ENCODE peak calls at places on chromosomes 3 and 15, in six cellular contexts. One of them, this sample, is unnamed.

GRCh38 chr3:47318921-47319320 is 36.2 kb downstream of the KLHL18 start:
- DNase-seq in trophoblast cell: no peak
- DNase-seq in neuronal stem cell: no peak
- DNase-seq in mesenchymal stem cell: peak
- DNase-seq in IMR-90: peak
- DNase-seq in H1: no peak
- DNase-seq in this sample: no peak

GRCh38 chr3:94028093-94028837 is at the start of gene STX19:
- DNase-seq in H1: no peak
- DNase-seq in mesenchymal stem cell: no peak
- DNase-seq in neuronal stem cell: no peak
- DNase-seq in trophoblast cell: peak
- DNase-seq in IMR-90: no peak
- DNase-seq in this sample: peak

GRCh38 chr3:197030379-197031314 is 1.0 kb upstream of the MELTF start:
- DNase-seq in H1: no peak
- DNase-seq in IMR-90: no peak
- DNase-seq in trophoblast cell: no peak
- DNase-seq in mesenchymal stem cell: no peak
- DNase-seq in neuronal stem cell: no peak
- DNase-seq in this sample: peak

GRCh38 chr3:197564097-197564843 is 8.5 kb upstream of the BDH1 start:
- DNase-seq in mesenchymal stem cell: no peak
- DNase-seq in neuronal stem cell: no peak
- DNase-seq in H1: no peak
- DNase-seq in trophoblast cell: no peak
- DNase-seq in IMR-90: no peak
- DNase-seq in this sample: peak

GRCh38 chr3:49534581-49535495 is 19.4 kb upstream of the BSN start:
- DNase-seq in IMR-90: no peak
- DNase-seq in mesenchymal stem cell: no peak
- DNase-seq in neuronal stem cell: peak
- DNase-seq in trophoblast cell: no peak
- DNase-seq in H1: peak
- DNase-seq in this sample: peak

GRCh38 chr15:70636540-70637165 is 126.7 kb downstream of the UACA start:
- DNase-seq in trophoblast cell: no peak
- DNase-seq in IMR-90: no peak
- DNase-seq in neuronal stem cell: no peak
- DNase-seq in mesenchymal stem cell: peak
- DNase-seq in H1: no peak
- DNase-seq in this sample: peak

GRCh38 chr3:27253831-27254230 is 115.4 kb downstream of the NEK10 start:
- DNase-seq in H1: peak
- DNase-seq in mesenchymal stem cell: peak
- DNase-seq in IMR-90: peak
- DNase-seq in neuronal stem cell: peak
- DNase-seq in trophoblast cell: peak
- DNase-seq in this sample: peak

GRCh38 chr3:128080323-128080898 is 28.2 kb downstream of the SEC61A1 start:
- DNase-seq in trophoblast cell: no peak
- DNase-seq in H1: no peak
- DNase-seq in mesenchymal stem cell: peak
- DNase-seq in IMR-90: peak
- DNase-seq in neuronal stem cell: no peak
- DNase-seq in this sample: peak

GRCh38 chr3:49500408-49501257 is 30.6 kb downstream of the DAG1 start:
- DNase-seq in mesenchymal stem cell: peak
- DNase-seq in trophoblast cell: peak
- DNase-seq in H1: no peak
- DNase-seq in neuronal stem cell: no peak
- DNase-seq in IMR-90: peak
- DNase-seq in this sample: no peak

GRCh38 chr15:65460948-65461347 is 38.2 kb upstream of the IGDCC4 start:
- DNase-seq in neuronal stem cell: no peak
- DNase-seq in trophoblast cell: peak
- DNase-seq in H1: no peak
- DNase-seq in IMR-90: peak
- DNase-seq in mesenchymal stem cell: peak
- DNase-seq in this sample: no peak

GRCh38 chr3:23867400-23867799 is 49.4 kb downstream of the NKIRAS1 start:
- DNase-seq in IMR-90: no peak
- DNase-seq in trophoblast cell: no peak
- DNase-seq in mesenchymal stem cell: no peak
- DNase-seq in neuronal stem cell: no peak
- DNase-seq in H1: no peak
- DNase-seq in this sample: no peak

GRCh38 chr3:45544719-45545296 is 49.7 kb upstream of the LIMD1 start:
- DNase-seq in neuronal stem cell: no peak
- DNase-seq in mesenchymal stem cell: no peak
- DNase-seq in trophoblast cell: no peak
- DNase-seq in H1: no peak
- DNase-seq in IMR-90: no peak
- DNase-seq in this sample: no peak

GRCh38 chr3:147419062-147419701 is 10.0 kb downstream of the ZIC1 start:
- DNase-seq in mesenchymal stem cell: peak
- DNase-seq in H1: peak
- DNase-seq in neuronal stem cell: peak
- DNase-seq in trophoblast cell: peak
- DNase-seq in IMR-90: peak
- DNase-seq in this sample: peak

GRCh38 chr3:34947849-34948248 is 691.5 kb upstream of the ARPP21 start:
- DNase-seq in neuronal stem cell: peak
- DNase-seq in mesenchymal stem cell: peak
- DNase-seq in H1: no peak
- DNase-seq in IMR-90: no peak
- DNase-seq in trophoblast cell: peak
- DNase-seq in this sample: peak

GRCh38 chr3:135450985-135451384 is 514.5 kb upstream of the PPP2R3A start:
- DNase-seq in IMR-90: no peak
- DNase-seq in trophoblast cell: no peak
- DNase-seq in mesenchymal stem cell: no peak
- DNase-seq in neuronal stem cell: no peak
- DNase-seq in H1: no peak
- DNase-seq in this sample: no peak

GRCh38 chr3:174125267-174125844 is 727.8 kb downstream of the NLGN1 start:
- DNase-seq in IMR-90: peak
- DNase-seq in mesenchymal stem cell: peak
- DNase-seq in trophoblast cell: peak
- DNase-seq in neuronal stem cell: no peak
- DNase-seq in H1: no peak
- DNase-seq in this sample: peak

GRCh38 chr3:183828538-183828870 is 3.1 kb upstream of the MAP6D1 start:
- DNase-seq in neuronal stem cell: no peak
- DNase-seq in mesenchymal stem cell: no peak
- DNase-seq in H1: no peak
- DNase-seq in trophoblast cell: no peak
- DNase-seq in IMR-90: no peak
- DNase-seq in this sample: no peak

GRCh38 chr3:37546876-37547275 is 314.8 kb upstream of the CTDSPL start:
- DNase-seq in trophoblast cell: peak
- DNase-seq in mesenchymal stem cell: peak
- DNase-seq in neuronal stem cell: no peak
- DNase-seq in H1: no peak
- DNase-seq in IMR-90: peak
- DNase-seq in this sample: peak

GRCh38 chr3:11120091-11120845 is 34.0 kb upstream of the HRH1 start:
- DNase-seq in trophoblast cell: peak
- DNase-seq in neuronal stem cell: no peak
- DNase-seq in IMR-90: no peak
- DNase-seq in H1: no peak
- DNase-seq in mesenchymal stem cell: no peak
- DNase-seq in this sample: peak

GRCh38 chr3:36714343-36714742 is 50.0 kb downstream of the DCLK3 start:
- DNase-seq in trophoblast cell: peak
- DNase-seq in H1: no peak
- DNase-seq in IMR-90: no peak
- DNase-seq in neuronal stem cell: no peak
- DNase-seq in mesenchymal stem cell: no peak
- DNase-seq in this sample: no peak

GRCh38 chr15:47466357-47466756 is 250.9 kb upstream of the SEMA6D start:
- DNase-seq in trophoblast cell: peak
- DNase-seq in IMR-90: peak
- DNase-seq in mesenchymal stem cell: peak
- DNase-seq in neuronal stem cell: no peak
- DNase-seq in H1: no peak
- DNase-seq in this sample: no peak

GRCh38 chr15:79960502-79961217 is 10.3 kb downstream of the BCL2A1 start:
- DNase-seq in trophoblast cell: peak
- DNase-seq in mesenchymal stem cell: peak
- DNase-seq in IMR-90: peak
- DNase-seq in neuronal stem cell: no peak
- DNase-seq in H1: no peak
- DNase-seq in this sample: no peak

GRCh38 chr3:11140713-11141104 is 13.6 kb upstream of the HRH1 start:
- DNase-seq in H1: no peak
- DNase-seq in neuronal stem cell: no peak
- DNase-seq in IMR-90: no peak
- DNase-seq in mesenchymal stem cell: no peak
- DNase-seq in trophoblast cell: no peak
- DNase-seq in this sample: no peak

GRCh38 chr3:25426408-25426807 is 1.7 kb upstream of the RARB start:
- DNase-seq in neuronal stem cell: no peak
- DNase-seq in IMR-90: no peak
- DNase-seq in mesenchymal stem cell: peak
- DNase-seq in trophoblast cell: no peak
- DNase-seq in H1: no peak
- DNase-seq in this sample: peak

GRCh38 chr15:70186152-70186551 is 88.4 kb upstream of the TLE3 start:
- DNase-seq in neuronal stem cell: no peak
- DNase-seq in H1: no peak
- DNase-seq in trophoblast cell: no peak
- DNase-seq in IMR-90: no peak
- DNase-seq in mesenchymal stem cell: no peak
- DNase-seq in this sample: no peak

GRCh38 chr3:105863608-105864007 is 5.2 kb downstream of the CBLB start:
- DNase-seq in trophoblast cell: no peak
- DNase-seq in H1: no peak
- DNase-seq in mesenchymal stem cell: no peak
- DNase-seq in IMR-90: no peak
- DNase-seq in neuronal stem cell: no peak
- DNase-seq in this sample: no peak
- H3K4me3 ChIP-seq in trophoblast cell: no peak
- H3K4me3 ChIP-seq in H1: no peak
- H3K4me3 ChIP-seq in mesenchymal stem cell: no peak
- H3K4me3 ChIP-seq in IMR-90: no peak
- H3K4me3 ChIP-seq in neuronal stem cell: no peak
- H3K4me3 ChIP-seq in this sample: no peak

GRCh38 chr3:157275832-157276231 is 115.9 kb upstream of the CCNL1 start:
- DNase-seq in H1: no peak
- DNase-seq in IMR-90: no peak
- DNase-seq in mesenchymal stem cell: no peak
- DNase-seq in neuronal stem cell: no peak
- DNase-seq in trophoblast cell: no peak
- DNase-seq in this sample: no peak

GRCh38 chr3:157271283-157271882 is 111.4 kb upstream of the CCNL1 start:
- DNase-seq in IMR-90: no peak
- DNase-seq in neuronal stem cell: no peak
- DNase-seq in H1: no peak
- DNase-seq in trophoblast cell: no peak
- DNase-seq in mesenchymal stem cell: no peak
- DNase-seq in this sample: peak

GRCh38 chr3:157279237-157279636 is 119.3 kb upstream of the CCNL1 start:
- DNase-seq in IMR-90: no peak
- DNase-seq in mesenchymal stem cell: no peak
- DNase-seq in H1: no peak
- DNase-seq in neuronal stem cell: no peak
- DNase-seq in trophoblast cell: no peak
- DNase-seq in this sample: no peak

GRCh38 chr3:157276801-157277200 is 116.9 kb upstream of the CCNL1 start:
- DNase-seq in IMR-90: no peak
- DNase-seq in trophoblast cell: peak
- DNase-seq in H1: no peak
- DNase-seq in mesenchymal stem cell: no peak
- DNase-seq in neuronal stem cell: no peak
- DNase-seq in this sample: peak

DNA sequence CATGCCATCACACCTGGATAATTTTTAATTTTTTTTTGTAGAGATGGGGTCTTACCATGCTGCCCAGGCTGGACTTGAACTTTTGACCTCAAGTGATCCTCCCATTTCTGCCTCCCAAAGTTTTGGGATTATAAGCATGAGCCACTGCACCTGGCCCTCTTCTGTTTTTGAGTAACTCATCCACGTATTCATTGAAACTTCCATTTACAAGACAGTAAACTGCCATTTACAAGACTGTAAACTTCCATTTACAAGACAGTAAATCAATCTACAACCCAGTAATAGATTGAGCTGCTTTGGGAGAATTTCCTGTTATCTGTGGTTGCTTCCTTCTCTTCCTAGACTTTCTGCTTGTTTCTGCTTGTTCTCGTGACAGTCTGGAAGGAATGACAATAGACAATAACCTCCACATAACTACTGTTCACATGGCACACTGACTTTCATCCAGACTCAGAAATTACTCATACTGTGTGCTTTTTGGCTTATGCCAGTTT is 114.7 kb upstream of the CCNL1 start:
- DNase-seq in mesenchymal stem cell: no peak
- DNase-seq in trophoblast cell: no peak
- DNase-seq in H1: peak
- DNase-seq in neuronal stem cell: no peak
- DNase-seq in IMR-90: no peak
- DNase-seq in this sample: no peak
- H2BK120ac ChIP-seq in mesenchymal stem cell: no peak
- H2BK120ac ChIP-seq in trophoblast cell: no peak
- H2BK120ac ChIP-seq in H1: peak
- H2BK120ac ChIP-seq in neuronal stem cell: no peak
- H2BK120ac ChIP-seq in IMR-90: no peak
- H2BK120ac ChIP-seq in this sample: no peak

GRCh38 chr3:85037203-85037602 is 78.4 kb downstream of the CADM2 start:
- DNase-seq in mesenchymal stem cell: no peak
- DNase-seq in neuronal stem cell: no peak
- DNase-seq in trophoblast cell: no peak
- DNase-seq in IMR-90: no peak
- DNase-seq in H1: no peak
- DNase-seq in this sample: no peak

GRCh38 chr3:85041562-85042055 is 82.8 kb downstream of the CADM2 start:
- DNase-seq in trophoblast cell: no peak
- DNase-seq in IMR-90: no peak
- DNase-seq in mesenchymal stem cell: no peak
- DNase-seq in H1: no peak
- DNase-seq in neuronal stem cell: no peak
- DNase-seq in this sample: no peak
- H3K27ac ChIP-seq in trophoblast cell: no peak
- H3K27ac ChIP-seq in IMR-90: no peak
- H3K27ac ChIP-seq in mesenchymal stem cell: no peak
- H3K27ac ChIP-seq in H1: no peak
- H3K27ac ChIP-seq in neuronal stem cell: no peak
- H3K27ac ChIP-seq in this sample: no peak

DNA sequence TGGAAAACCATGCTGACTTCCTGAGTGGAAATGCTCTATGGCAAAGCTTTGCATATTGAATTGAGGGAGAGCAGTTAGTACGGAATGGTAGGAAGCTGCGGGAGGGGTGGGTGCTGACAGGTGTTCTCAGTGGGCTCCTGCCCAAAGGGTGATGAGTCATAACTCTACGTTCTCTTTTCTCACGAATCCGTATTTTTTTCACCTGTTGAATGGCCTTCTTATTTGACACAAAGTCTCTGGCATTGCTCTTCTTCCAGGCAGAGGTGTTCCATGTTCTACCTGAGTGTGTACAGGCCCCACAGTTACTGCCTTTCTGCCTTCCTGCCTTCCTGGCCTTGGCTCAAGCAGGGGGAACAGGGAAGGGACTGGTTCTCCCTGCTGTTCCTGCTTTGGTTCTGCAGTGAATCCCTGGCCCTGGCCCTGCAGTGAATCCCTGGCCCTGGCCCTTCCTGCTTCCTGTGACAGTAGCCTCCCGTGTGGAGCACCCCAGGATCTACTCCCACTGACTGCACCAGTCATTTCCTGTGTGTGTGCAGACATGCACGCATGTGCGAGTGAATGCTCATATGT is 31.9 kb downstream of the TRAK1 start:
- DNase-seq in neuronal stem cell: no peak
- DNase-seq in IMR-90: peak
- DNase-seq in H1: no peak
- DNase-seq in trophoblast cell: no peak
- DNase-seq in mesenchymal stem cell: no peak
- DNase-seq in this sample: peak
- H3K4me3 ChIP-seq in neuronal stem cell: no peak
- H3K4me3 ChIP-seq in IMR-90: no peak
- H3K4me3 ChIP-seq in H1: no peak
- H3K4me3 ChIP-seq in trophoblast cell: no peak
- H3K4me3 ChIP-seq in mesenchymal stem cell: no peak
- H3K4me3 ChIP-seq in this sample: no peak